ENCODE peak calls at places on chromosomes 7 and 10, in four cellular contexts. N, P, A and E are unnamed samples.
A peak's percentile ranks its signal among the peaks of the same experiment; 100 is the strongest.

GRCh38 chr7:2201686-2202360 is 30.9 kb downstream of the MAD1L1 start:
- DNase-seq in N (no peak), P (no peak), A (no peak), E (no peak)

GRCh38 chr10:78312197-78313046 is 278.8 kb downstream of the RPS24 start:
- DNase-seq in N (peak; percentile 80), P (no peak), A (peak; percentile 3), E (no peak)

GRCh38 chr7:133551471-133551870 is 298.6 kb downstream of the EXOC4 start:
- DNase-seq in N (no peak), P (no peak), A (no peak), E (no peak)

GRCh38 chr10:60422809-60423208 is 33.1 kb upstream of the ANK3 start:
- DNase-seq in N (no peak), P (no peak), A (no peak), E (no peak)

GRCh38 chr10:21507066-21507669 is 18.3 kb downstream of the SKIDA1 start:
- DNase-seq in N (no peak), P (no peak), A (no peak), E (no peak)

GRCh38 chr7:55021951-55022617 is 3.3 kb downstream of the EGFR start:
- DNase-seq in N (peak; percentile 77), P (no peak), A (peak; percentile 86), E (no peak)

GRCh38 chr10:30637881-30638467 is 8.4 kb upstream of the LYZL2 start:
- DNase-seq in N (peak; percentile 94), P (peak; percentile 24), A (peak; percentile 76), E (peak; percentile 5)

GRCh38 chr7:134623193-134623592 is 23.5 kb upstream of the BPGM start:
- DNase-seq in N (no peak), P (no peak), A (no peak), E (no peak)

GRCh38 chr7:29350351-29350750 is 155.8 kb downstream of the CHN2 start:
- DNase-seq in N (peak; percentile 40), P (no peak), A (no peak), E (no peak)

GRCh38 chr7:30206942-30207341 is 72.2 kb downstream of the MTURN start:
- DNase-seq in N (peak; percentile 20), P (no peak), A (no peak), E (no peak)

GRCh38 chr7:88516424-88516823 is 209.7 kb upstream of the STEAP4 start:
- DNase-seq in N (no peak), P (no peak), A (no peak), E (no peak)

GRCh38 chr10:124003481-124004371 is 89.7 kb downstream of the CHST15 start:
- DNase-seq in N (no peak), P (no peak), A (no peak), E (no peak)

GRCh38 chr10:122475130-122475529 is 13.8 kb downstream of the HTRA1 start:
- DNase-seq in N (no peak), P (no peak), A (no peak), E (no peak)

DNA sequence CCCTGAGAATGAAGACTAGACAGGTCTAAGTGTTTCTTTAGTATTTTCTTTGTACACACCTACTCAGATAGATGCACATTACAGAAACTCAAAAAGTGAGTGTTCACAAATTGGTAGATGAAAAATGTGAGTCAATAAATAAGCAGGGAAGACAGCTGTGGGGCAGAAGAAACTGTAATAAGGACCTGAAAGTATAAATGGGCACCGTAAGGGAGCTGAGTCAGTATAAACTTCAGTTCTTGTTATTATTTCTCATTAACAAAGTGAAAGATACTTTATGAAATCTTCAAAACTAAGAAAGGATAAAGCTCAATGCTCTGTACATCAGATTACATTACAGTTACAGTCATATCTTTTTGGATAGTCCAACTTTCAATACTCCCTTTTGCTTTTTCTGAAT is 2.5 kb downstream of the MTPN start:
- DNase-seq in N (no peak), P (no peak), A (no peak), E (no peak)
- H3K9ac ChIP-seq in N (no peak overlapping the region), P (no peak overlapping the region), A (no peak overlapping the region), E (no peak overlapping the region)

DNA sequence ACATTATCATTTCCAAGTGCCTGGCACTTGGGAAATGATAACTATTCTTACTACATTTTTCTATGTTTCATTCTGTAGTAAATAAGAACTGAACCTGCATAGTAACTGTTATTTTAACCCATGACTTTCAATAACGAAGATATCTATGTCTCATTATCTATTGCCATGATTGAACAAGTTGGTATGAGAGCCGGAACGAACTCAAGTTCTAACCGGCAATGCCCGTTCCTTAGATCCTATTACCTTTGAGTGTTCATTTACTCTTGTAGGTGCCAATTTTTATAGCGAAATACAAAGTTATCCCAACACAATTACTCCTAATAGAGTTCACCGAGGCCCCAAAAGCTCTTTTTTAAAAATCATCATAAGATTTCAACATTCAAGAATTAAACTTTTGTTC is 885 bp upstream of the MET start:
- DNase-seq in N (no peak), P (no peak), A (no peak), E (no peak)
- H3K4me3 ChIP-seq in N (peak overlapping the region; percentile 89), P (no peak overlapping the region), A (no peak overlapping the region), E (no peak overlapping the region)

GRCh38 chr10:5449227-5449626 is 36.9 kb downstream of the NET1 start:
- DNase-seq in N (no peak), P (no peak), A (peak; percentile 33), E (no peak)
- H3K9ac ChIP-seq in N (no peak overlapping the region), P (peak overlapping the region; percentile 19), A (no peak overlapping the region), E (no peak overlapping the region)

GRCh38 chr10:34641147-34641912 is 173.8 kb downstream of the PARD3 start:
- DNase-seq in N (no peak), P (no peak), A (no peak), E (no peak)

GRCh38 chr10:34647157-34647556 is 167.9 kb downstream of the PARD3 start:
- DNase-seq in N (no peak), P (no peak), A (no peak), E (no peak)

GRCh38 chr10:34641913-34642558 is 173.1 kb downstream of the PARD3 start:
- DNase-seq in N (no peak), P (no peak), A (no peak), E (no peak)

GRCh38 chr10:34643620-34644019 is 171.5 kb downstream of the PARD3 start:
- DNase-seq in N (no peak), P (no peak), A (no peak), E (no peak)

GRCh38 chr10:34644245-34644644 is 170.9 kb downstream of the PARD3 start:
- DNase-seq in N (no peak), P (no peak), A (no peak), E (no peak)
- H3K4me3 ChIP-seq in N (no peak overlapping the region), P (no peak overlapping the region), A (no peak overlapping the region), E (no peak overlapping the region)